ENCODE peak calls at places on chromosomes 2 and 18, in eight cellular contexts. One of them, this sample, is unnamed.

GRCh38 chr2:210456571-210456970 is 20.0 kb downstream of the LANCL1 start:
- DNase-seq in GM10248: no peak
- DNase-seq in uterus: no peak
- DNase-seq in AG04449: no peak
- DNase-seq in adrenal gland: no peak
- DNase-seq in AG10803: no peak
- DNase-seq in kidney epithelial cell: no peak
- DNase-seq in glutamatergic neuron: no peak
- DNase-seq in this sample: no peak

GRCh38 chr2:237614151-237614720 is 13.2 kb upstream of the LRRFIP1 start:
- DNase-seq in GM10248: no peak
- DNase-seq in uterus: no peak
- DNase-seq in AG04449: no peak
- DNase-seq in adrenal gland: no peak
- DNase-seq in AG10803: no peak
- DNase-seq in kidney epithelial cell: peak; percentile 76
- DNase-seq in glutamatergic neuron: no peak
- DNase-seq in this sample: no peak

GRCh38 chr2:152033146-152033545 is 65.7 kb downstream of the CACNB4 start:
- DNase-seq in GM10248: no peak
- DNase-seq in uterus: no peak
- DNase-seq in AG04449: no peak
- DNase-seq in adrenal gland: no peak
- DNase-seq in AG10803: no peak
- DNase-seq in kidney epithelial cell: no peak
- DNase-seq in glutamatergic neuron: no peak
- DNase-seq in this sample: no peak

GRCh38 chr2:219997341-219997851 is 370.0 kb downstream of the SLC4A3 start:
- DNase-seq in GM10248: no peak
- DNase-seq in uterus: peak; percentile 49
- DNase-seq in AG04449: no peak
- DNase-seq in adrenal gland: peak; percentile 72
- DNase-seq in AG10803: peak; percentile 23
- DNase-seq in kidney epithelial cell: peak; percentile 35
- DNase-seq in glutamatergic neuron: peak; percentile 86
- DNase-seq in this sample: no peak

GRCh38 chr2:14516844-14517243 is 115.7 kb upstream of the LRATD1 start:
- DNase-seq in GM10248: peak; percentile 13
- DNase-seq in uterus: no peak
- DNase-seq in AG04449: peak; percentile 95
- DNase-seq in adrenal gland: no peak
- DNase-seq in AG10803: peak; percentile 96
- DNase-seq in kidney epithelial cell: peak; percentile 48
- DNase-seq in glutamatergic neuron: no peak
- DNase-seq in this sample: peak; percentile 5

GRCh38 chr2:96256611-96257113 is 9.1 kb downstream of the TMEM127 start:
- DNase-seq in GM10248: no peak
- DNase-seq in uterus: no peak
- DNase-seq in AG04449: no peak
- DNase-seq in adrenal gland: no peak
- DNase-seq in AG10803: no peak
- DNase-seq in kidney epithelial cell: no peak
- DNase-seq in glutamatergic neuron: no peak
- DNase-seq in this sample: no peak

GRCh38 chr2:11656671-11657101 is 13.3 kb downstream of the NTSR2 start:
- DNase-seq in GM10248: no peak
- DNase-seq in uterus: no peak
- DNase-seq in AG04449: no peak
- DNase-seq in adrenal gland: no peak
- DNase-seq in AG10803: no peak
- DNase-seq in kidney epithelial cell: no peak
- DNase-seq in glutamatergic neuron: no peak
- DNase-seq in this sample: no peak

GRCh38 chr2:39696072-39696471 is 30.4 kb downstream of the TMEM178A start:
- DNase-seq in GM10248: no peak
- DNase-seq in uterus: no peak
- DNase-seq in AG04449: peak; percentile 69
- DNase-seq in adrenal gland: no peak
- DNase-seq in AG10803: peak; percentile 89
- DNase-seq in kidney epithelial cell: peak; percentile 82
- DNase-seq in glutamatergic neuron: no peak
- DNase-seq in this sample: no peak

GRCh38 chr18:79871481-79872091 is 73.8 kb downstream of the KCNG2 start:
- DNase-seq in GM10248: no peak
- DNase-seq in uterus: no peak
- DNase-seq in AG04449: no peak
- DNase-seq in adrenal gland: no peak
- DNase-seq in AG10803: no peak
- DNase-seq in kidney epithelial cell: no peak
- DNase-seq in glutamatergic neuron: no peak
- DNase-seq in this sample: no peak

GRCh38 chr2:18834341-18834740 is 245.0 kb upstream of the NT5C1B start:
- DNase-seq in GM10248: no peak
- DNase-seq in uterus: no peak
- DNase-seq in AG04449: no peak
- DNase-seq in adrenal gland: peak; percentile 41
- DNase-seq in AG10803: peak; percentile 81
- DNase-seq in kidney epithelial cell: no peak
- DNase-seq in glutamatergic neuron: no peak
- DNase-seq in this sample: no peak

GRCh38 chr18:49548266-49548665 is 13.6 kb upstream of the LIPG start:
- DNase-seq in GM10248: no peak
- DNase-seq in uterus: no peak
- DNase-seq in AG04449: no peak
- DNase-seq in adrenal gland: no peak
- DNase-seq in AG10803: peak; percentile 24
- DNase-seq in kidney epithelial cell: peak; percentile 55
- DNase-seq in glutamatergic neuron: no peak
- DNase-seq in this sample: no peak

GRCh38 chr18:69900941-69901340 is 46.7 kb downstream of the CD226 start:
- DNase-seq in GM10248: no peak
- DNase-seq in uterus: no peak
- DNase-seq in AG04449: no peak
- DNase-seq in adrenal gland: no peak
- DNase-seq in AG10803: no peak
- DNase-seq in kidney epithelial cell: no peak
- DNase-seq in glutamatergic neuron: no peak
- DNase-seq in this sample: no peak

GRCh38 chr2:34003795-34004194 is 404.7 kb upstream of the FAM98A start:
- DNase-seq in GM10248: no peak
- DNase-seq in uterus: no peak
- DNase-seq in AG04449: no peak
- DNase-seq in adrenal gland: no peak
- DNase-seq in AG10803: no peak
- DNase-seq in kidney epithelial cell: no peak
- DNase-seq in glutamatergic neuron: no peak
- DNase-seq in this sample: no peak

GRCh38 chr2:72276876-72277275 is 129.2 kb upstream of the CYP26B1 start:
- DNase-seq in GM10248: no peak
- DNase-seq in uterus: no peak
- DNase-seq in AG04449: no peak
- DNase-seq in adrenal gland: no peak
- DNase-seq in AG10803: no peak
- DNase-seq in kidney epithelial cell: no peak
- DNase-seq in glutamatergic neuron: no peak
- DNase-seq in this sample: no peak

GRCh38 chr2:240905176-240905781 is 857 bp upstream of the CROCC2 start:
- DNase-seq in GM10248: no peak
- DNase-seq in uterus: no peak
- DNase-seq in AG04449: no peak
- DNase-seq in adrenal gland: no peak
- DNase-seq in AG10803: no peak
- DNase-seq in kidney epithelial cell: no peak
- DNase-seq in glutamatergic neuron: peak; percentile 4
- DNase-seq in this sample: no peak

GRCh38 chr2:73238976-73239375 is 4.9 kb downstream of the CCT7 start:
- DNase-seq in GM10248: no peak
- DNase-seq in uterus: no peak
- DNase-seq in AG04449: no peak
- DNase-seq in adrenal gland: no peak
- DNase-seq in AG10803: no peak
- DNase-seq in kidney epithelial cell: no peak
- DNase-seq in glutamatergic neuron: no peak
- DNase-seq in this sample: no peak

GRCh38 chr2:120779781-120780283 is 44.2 kb downstream of the GLI2 start:
- DNase-seq in GM10248: no peak
- DNase-seq in uterus: no peak
- DNase-seq in AG04449: peak; percentile 89
- DNase-seq in adrenal gland: no peak
- DNase-seq in AG10803: peak; percentile 85
- DNase-seq in kidney epithelial cell: peak; percentile 90
- DNase-seq in glutamatergic neuron: no peak
- DNase-seq in this sample: no peak

GRCh38 chr2:105118960-105119359 is 81.1 kb downstream of the MRPS9 start:
- DNase-seq in GM10248: no peak
- DNase-seq in uterus: no peak
- DNase-seq in AG04449: no peak
- DNase-seq in adrenal gland: no peak
- DNase-seq in AG10803: no peak
- DNase-seq in kidney epithelial cell: no peak
- DNase-seq in glutamatergic neuron: peak; percentile 66
- DNase-seq in this sample: no peak

GRCh38 chr2:137886432-137886831 is 77.8 kb upstream of the HNMT start:
- DNase-seq in GM10248: no peak
- DNase-seq in uterus: no peak
- DNase-seq in AG04449: no peak
- DNase-seq in adrenal gland: no peak
- DNase-seq in AG10803: no peak
- DNase-seq in kidney epithelial cell: no peak
- DNase-seq in glutamatergic neuron: no peak
- DNase-seq in this sample: no peak

GRCh38 chr18:48230459-48231113 is 178.6 kb downstream of the ZBTB7C start:
- DNase-seq in GM10248: peak; percentile 61
- DNase-seq in uterus: no peak
- DNase-seq in AG04449: no peak
- DNase-seq in adrenal gland: peak; percentile 72
- DNase-seq in AG10803: peak; percentile 38
- DNase-seq in kidney epithelial cell: no peak
- DNase-seq in glutamatergic neuron: peak; percentile 86
- DNase-seq in this sample: peak; percentile 49
- TF ChIP-seq CTCF in GM10248: peak; percentile 48
- TF ChIP-seq CTCF in uterus: peak; percentile 21
- TF ChIP-seq CTCF in AG04449: peak; percentile 60
- TF ChIP-seq CTCF in adrenal gland: peak; percentile 63
- TF ChIP-seq CTCF in AG10803: peak; percentile 58
- TF ChIP-seq CTCF in kidney epithelial cell: peak; percentile 81
- TF ChIP-seq CTCF in glutamatergic neuron: peak; percentile 49
- TF ChIP-seq CTCF in this sample: peak; percentile 58

GRCh38 chr18:666177-666576 is 8.7 kb downstream of the TYMS start:
- DNase-seq in GM10248: no peak
- DNase-seq in uterus: no peak
- DNase-seq in AG04449: no peak
- DNase-seq in adrenal gland: no peak
- DNase-seq in AG10803: no peak
- DNase-seq in kidney epithelial cell: no peak
- DNase-seq in glutamatergic neuron: no peak
- DNase-seq in this sample: no peak
- TF ChIP-seq CTCF in GM10248: peak; percentile 24
- TF ChIP-seq CTCF in uterus: no peak
- TF ChIP-seq CTCF in AG04449: peak; percentile 14
- TF ChIP-seq CTCF in adrenal gland: no peak
- TF ChIP-seq CTCF in AG10803: no peak
- TF ChIP-seq CTCF in kidney epithelial cell: peak; percentile 11
- TF ChIP-seq CTCF in glutamatergic neuron: no peak
- TF ChIP-seq CTCF in this sample: peak; percentile 28

GRCh38 chr2:195471807-195472206 is 185.2 kb upstream of the SLC39A10 start:
- DNase-seq in GM10248: no peak
- DNase-seq in uterus: no peak
- DNase-seq in AG04449: no peak
- DNase-seq in adrenal gland: no peak
- DNase-seq in AG10803: no peak
- DNase-seq in kidney epithelial cell: no peak
- DNase-seq in glutamatergic neuron: no peak
- DNase-seq in this sample: no peak

GRCh38 chr2:195468771-195469170 is 188.3 kb upstream of the SLC39A10 start:
- DNase-seq in GM10248: peak; percentile 18
- DNase-seq in uterus: no peak
- DNase-seq in AG04449: no peak
- DNase-seq in adrenal gland: no peak
- DNase-seq in AG10803: no peak
- DNase-seq in kidney epithelial cell: no peak
- DNase-seq in glutamatergic neuron: no peak
- DNase-seq in this sample: peak; percentile 14

GRCh38 chr2:195472835-195473234 is 184.2 kb upstream of the SLC39A10 start:
- DNase-seq in GM10248: no peak
- DNase-seq in uterus: no peak
- DNase-seq in AG04449: no peak
- DNase-seq in adrenal gland: no peak
- DNase-seq in AG10803: no peak
- DNase-seq in kidney epithelial cell: no peak
- DNase-seq in glutamatergic neuron: no peak
- DNase-seq in this sample: no peak

GRCh38 chr2:195470622-195471021 is 186.4 kb upstream of the SLC39A10 start:
- DNase-seq in GM10248: no peak
- DNase-seq in uterus: no peak
- DNase-seq in AG04449: no peak
- DNase-seq in adrenal gland: no peak
- DNase-seq in AG10803: no peak
- DNase-seq in kidney epithelial cell: no peak
- DNase-seq in glutamatergic neuron: no peak
- DNase-seq in this sample: no peak

DNA sequence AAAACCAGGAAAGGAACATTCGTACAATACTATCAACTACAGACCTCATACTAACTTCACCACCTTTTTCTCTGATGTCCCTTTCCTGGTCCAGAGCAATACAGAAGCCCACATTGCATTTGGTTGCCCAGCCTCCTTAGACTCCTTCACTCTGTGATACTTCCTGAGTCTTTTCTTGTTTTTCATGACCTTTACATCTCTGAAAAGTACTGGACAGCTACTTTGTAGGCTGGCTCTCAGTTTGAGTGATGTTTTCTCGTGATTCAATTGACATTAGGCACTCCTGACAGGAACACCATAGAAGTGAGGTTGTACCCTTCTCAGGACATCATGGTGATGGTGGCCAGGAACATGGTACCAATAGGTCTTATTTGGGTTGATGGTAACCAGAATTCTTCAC is 185.9 kb upstream of the SLC39A10 start:
- DNase-seq in GM10248: no peak
- DNase-seq in uterus: no peak
- DNase-seq in AG04449: no peak
- DNase-seq in adrenal gland: no peak
- DNase-seq in AG10803: no peak
- DNase-seq in kidney epithelial cell: no peak
- DNase-seq in glutamatergic neuron: no peak
- DNase-seq in this sample: no peak
- TF ChIP-seq CTCF in GM10248: no peak
- TF ChIP-seq CTCF in uterus: no peak
- TF ChIP-seq CTCF in AG04449: no peak
- TF ChIP-seq CTCF in adrenal gland: no peak
- TF ChIP-seq CTCF in AG10803: no peak
- TF ChIP-seq CTCF in kidney epithelial cell: no peak
- TF ChIP-seq CTCF in glutamatergic neuron: no peak
- TF ChIP-seq CTCF in this sample: no peak

DNA sequence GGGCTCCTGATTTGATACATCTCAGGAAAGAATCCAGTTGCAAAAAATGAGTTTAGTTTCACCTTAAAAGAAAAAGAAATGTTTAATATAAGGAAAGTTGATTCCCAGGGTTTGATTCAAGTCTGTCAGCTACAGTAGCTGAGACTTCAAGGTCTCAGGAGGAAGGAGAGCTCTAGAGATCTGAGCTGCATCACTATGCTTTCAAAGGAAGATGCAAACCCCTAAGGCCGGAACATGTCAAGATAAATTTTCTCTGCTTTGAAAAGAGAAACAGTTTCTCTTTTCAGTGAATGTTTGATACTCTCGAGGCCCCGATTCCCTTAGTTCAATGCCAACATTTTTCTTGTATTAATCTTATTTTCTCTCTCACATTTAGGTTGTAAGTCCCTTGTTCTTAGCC is 128.6 kb downstream of the RGPD3 start:
- DNase-seq in GM10248: no peak
- DNase-seq in uterus: no peak
- DNase-seq in AG04449: no peak
- DNase-seq in adrenal gland: no peak
- DNase-seq in AG10803: no peak
- DNase-seq in kidney epithelial cell: no peak
- DNase-seq in glutamatergic neuron: no peak
- DNase-seq in this sample: no peak
- TF ChIP-seq CTCF in GM10248: no peak
- TF ChIP-seq CTCF in uterus: no peak
- TF ChIP-seq CTCF in AG04449: no peak
- TF ChIP-seq CTCF in adrenal gland: no peak
- TF ChIP-seq CTCF in AG10803: no peak
- TF ChIP-seq CTCF in kidney epithelial cell: no peak
- TF ChIP-seq CTCF in glutamatergic neuron: no peak
- TF ChIP-seq CTCF in this sample: no peak

This sample was measured in GM13977.